ENCODE peak calls at places on chromosomes 3 and 15, in four cellular contexts. Q, L, G and M are unnamed samples.

GRCh38 chr3:186616299-186616617 is 3.4 kb downstream of the AHSG start:
- DNase-seq in G (no peak), L (no peak), Q (no peak), M (no peak)

GRCh38 chr15:89971592-89971997 is 29.5 kb upstream of the ZNF710 start:
- DNase-seq in L (no peak), G (peak; percentile 78), Q (peak; percentile 41), M (no peak)

GRCh38 chr3:101249512-101249911 is 70.9 kb downstream of the IMPG2 start:
- DNase-seq in G (no peak), L (no peak), Q (no peak), M (no peak)

GRCh38 chr3:73656241-73656890 is 31.6 kb upstream of the PDZRN3 start:
- DNase-seq in L (no peak), G (no peak), Q (no peak), M (no peak)

GRCh38 chr3:7410782-7411181 is 549.9 kb downstream of the GRM7 start:
- DNase-seq in Q (no peak), G (no peak), L (no peak), M (no peak)

GRCh38 chr15:92531406-92531805 is 124.2 kb downstream of the FAM174B start:
- DNase-seq in L (no peak), G (no peak), Q (no peak), M (no peak)

GRCh38 chr15:98648654-98649537 is 557 bp downstream of the IGF1R start:
- DNase-seq in L (no peak), G (peak; percentile 47), Q (peak; percentile 7), M (no peak)

GRCh38 chr3:5014431-5014830 is 35.2 kb downstream of the BHLHE40 start:
- DNase-seq in L (no peak), Q (no peak), G (no peak), M (no peak)

GRCh38 chr3:195869413-195870001 is 38.8 kb downstream of the TNK2 start:
- DNase-seq in Q (no peak), L (no peak), G (no peak), M (no peak)

GRCh38 chr15:48084759-48085420 is 35.9 kb upstream of the SLC24A5 start:
- DNase-seq in Q (no peak), L (no peak), G (no peak), M (no peak)

GRCh38 chr3:13016083-13016725 is 57.0 kb downstream of the IQSEC1 start:
- DNase-seq in G (peak; percentile 62), Q (peak; percentile 18), L (no peak), M (no peak)

GRCh38 chr15:70526974-70527325 is 236.4 kb downstream of the UACA start:
- DNase-seq in G (peak; percentile 7), Q (no peak), L (no peak), M (no peak)

GRCh38 chr3:99862208-99862607 is 44.5 kb downstream of the CMSS1 start:
- DNase-seq in Q (no peak), L (no peak), G (no peak), M (no peak)

GRCh38 chr3:32340039-32340438 is 51.6 kb upstream of the CMTM7 start:
- DNase-seq in Q (peak; percentile 4), L (no peak), G (no peak), M (no peak)

GRCh38 chr3:57917611-57918010 is 90.6 kb upstream of the FLNB start:
- DNase-seq in G (no peak), Q (no peak), L (no peak), M (no peak)